ENCODE peak calls at places on chromosomes 7 and 10, in nine cellular contexts. One of them, this sample, is unnamed.

GRCh38 chr10:43131256-43131655 is 7.0 kb upstream of the CSGALNACT2 start:
- DNase-seq in NCI-H187: no peak
- DNase-seq in GDM1: no peak
- DNase-seq in HuH-7.5: no peak
- DNase-seq in left ventricle myocardium superior: no peak
- DNase-seq in stimulated activated CD8-positive, alpha-beta memory T cell treated with anti-CD3 and anti-CD28 coated beads, Interleukin-2, amount 100 ng/mL, for 1 hour: no peak
- DNase-seq in activated CD4-positive, alpha-beta T cell treated with anti-CD3 and anti-CD28 coated beads for 1 hour: no peak
- DNase-seq in T follicular helper cell: no peak
- DNase-seq in Caco-2: no peak
- DNase-seq in this sample: no peak

GRCh38 chr10:5595591-5596590 is 70.5 kb downstream of the ASB13 start:
- DNase-seq in activated CD4-positive, alpha-beta T cell treated with anti-CD3 and anti-CD28 coated beads for 1 hour: no peak
- DNase-seq in stimulated activated CD8-positive, alpha-beta memory T cell treated with anti-CD3 and anti-CD28 coated beads, Interleukin-2, amount 100 ng/mL, for 1 hour: no peak
- DNase-seq in HuH-7.5: no peak
- DNase-seq in T follicular helper cell: no peak
- DNase-seq in left ventricle myocardium superior: no peak
- DNase-seq in Caco-2: no peak
- DNase-seq in NCI-H187: no peak
- DNase-seq in GDM1: peak
- DNase-seq in this sample: no peak

GRCh38 chr7:123725586-123726171 is 23.1 kb downstream of the WASL start:
- DNase-seq in T follicular helper cell: no peak
- DNase-seq in HuH-7.5: no peak
- DNase-seq in activated CD4-positive, alpha-beta T cell treated with anti-CD3 and anti-CD28 coated beads for 1 hour: no peak
- DNase-seq in stimulated activated CD8-positive, alpha-beta memory T cell treated with anti-CD3 and anti-CD28 coated beads, Interleukin-2, amount 100 ng/mL, for 1 hour: no peak
- DNase-seq in NCI-H187: no peak
- DNase-seq in GDM1: no peak
- DNase-seq in Caco-2: no peak
- DNase-seq in left ventricle myocardium superior: no peak
- DNase-seq in this sample: no peak

GRCh38 chr7:519429-519973 is at the start of gene PDGFA:
- DNase-seq in activated CD4-positive, alpha-beta T cell treated with anti-CD3 and anti-CD28 coated beads for 1 hour: no peak
- DNase-seq in stimulated activated CD8-positive, alpha-beta memory T cell treated with anti-CD3 and anti-CD28 coated beads, Interleukin-2, amount 100 ng/mL, for 1 hour: no peak
- DNase-seq in NCI-H187: no peak
- DNase-seq in left ventricle myocardium superior: peak
- DNase-seq in Caco-2: peak
- DNase-seq in HuH-7.5: no peak
- DNase-seq in GDM1: no peak
- DNase-seq in T follicular helper cell: no peak
- DNase-seq in this sample: no peak

GRCh38 chr7:155459133-155459866 is 1.4 kb downstream of the EN2 start:
- DNase-seq in NCI-H187: no peak
- DNase-seq in T follicular helper cell: no peak
- DNase-seq in HuH-7.5: no peak
- DNase-seq in GDM1: no peak
- DNase-seq in left ventricle myocardium superior: no peak
- DNase-seq in stimulated activated CD8-positive, alpha-beta memory T cell treated with anti-CD3 and anti-CD28 coated beads, Interleukin-2, amount 100 ng/mL, for 1 hour: no peak
- DNase-seq in activated CD4-positive, alpha-beta T cell treated with anti-CD3 and anti-CD28 coated beads for 1 hour: no peak
- DNase-seq in Caco-2: no peak
- DNase-seq in this sample: no peak

GRCh38 chr7:81155654-81156373 is 237.0 kb upstream of the SEMA3C start:
- DNase-seq in NCI-H187: no peak
- DNase-seq in GDM1: no peak
- DNase-seq in T follicular helper cell: no peak
- DNase-seq in activated CD4-positive, alpha-beta T cell treated with anti-CD3 and anti-CD28 coated beads for 1 hour: no peak
- DNase-seq in stimulated activated CD8-positive, alpha-beta memory T cell treated with anti-CD3 and anti-CD28 coated beads, Interleukin-2, amount 100 ng/mL, for 1 hour: no peak
- DNase-seq in HuH-7.5: peak
- DNase-seq in Caco-2: peak
- DNase-seq in left ventricle myocardium superior: no peak
- DNase-seq in this sample: no peak

GRCh38 chr10:103727546-103727963 is 127.8 kb downstream of the SH3PXD2A start:
- DNase-seq in HuH-7.5: no peak
- DNase-seq in NCI-H187: no peak
- DNase-seq in left ventricle myocardium superior: peak
- DNase-seq in T follicular helper cell: no peak
- DNase-seq in Caco-2: no peak
- DNase-seq in stimulated activated CD8-positive, alpha-beta memory T cell treated with anti-CD3 and anti-CD28 coated beads, Interleukin-2, amount 100 ng/mL, for 1 hour: no peak
- DNase-seq in activated CD4-positive, alpha-beta T cell treated with anti-CD3 and anti-CD28 coated beads for 1 hour: no peak
- DNase-seq in GDM1: no peak
- DNase-seq in this sample: no peak

GRCh38 chr10:79385392-79385795 is 38.1 kb downstream of the PPIF start:
- DNase-seq in HuH-7.5: no peak
- DNase-seq in left ventricle myocardium superior: no peak
- DNase-seq in activated CD4-positive, alpha-beta T cell treated with anti-CD3 and anti-CD28 coated beads for 1 hour: no peak
- DNase-seq in GDM1: no peak
- DNase-seq in Caco-2: no peak
- DNase-seq in NCI-H187: no peak
- DNase-seq in stimulated activated CD8-positive, alpha-beta memory T cell treated with anti-CD3 and anti-CD28 coated beads, Interleukin-2, amount 100 ng/mL, for 1 hour: no peak
- DNase-seq in T follicular helper cell: no peak
- DNase-seq in this sample: no peak

GRCh38 chr10:127148933-127149220 is 47.5 kb downstream of the INSYN2A start:
- DNase-seq in GDM1: no peak
- DNase-seq in Caco-2: no peak
- DNase-seq in activated CD4-positive, alpha-beta T cell treated with anti-CD3 and anti-CD28 coated beads for 1 hour: no peak
- DNase-seq in left ventricle myocardium superior: no peak
- DNase-seq in NCI-H187: no peak
- DNase-seq in T follicular helper cell: no peak
- DNase-seq in stimulated activated CD8-positive, alpha-beta memory T cell treated with anti-CD3 and anti-CD28 coated beads, Interleukin-2, amount 100 ng/mL, for 1 hour: no peak
- DNase-seq in HuH-7.5: no peak
- DNase-seq in this sample: no peak

GRCh38 chr7:155621418-155621980 is 23.0 kb upstream of the RBM33 start:
- DNase-seq in stimulated activated CD8-positive, alpha-beta memory T cell treated with anti-CD3 and anti-CD28 coated beads, Interleukin-2, amount 100 ng/mL, for 1 hour: no peak
- DNase-seq in activated CD4-positive, alpha-beta T cell treated with anti-CD3 and anti-CD28 coated beads for 1 hour: no peak
- DNase-seq in NCI-H187: no peak
- DNase-seq in left ventricle myocardium superior: no peak
- DNase-seq in T follicular helper cell: no peak
- DNase-seq in Caco-2: no peak
- DNase-seq in HuH-7.5: no peak
- DNase-seq in GDM1: no peak
- DNase-seq in this sample: no peak

GRCh38 chr7:99860281-99861127 is 16.3 kb downstream of the OR2AE1 start:
- DNase-seq in NCI-H187: no peak
- DNase-seq in GDM1: no peak
- DNase-seq in T follicular helper cell: no peak
- DNase-seq in Caco-2: peak
- DNase-seq in stimulated activated CD8-positive, alpha-beta memory T cell treated with anti-CD3 and anti-CD28 coated beads, Interleukin-2, amount 100 ng/mL, for 1 hour: no peak
- DNase-seq in left ventricle myocardium superior: no peak
- DNase-seq in HuH-7.5: peak
- DNase-seq in activated CD4-positive, alpha-beta T cell treated with anti-CD3 and anti-CD28 coated beads for 1 hour: no peak
- DNase-seq in this sample: no peak

GRCh38 chr7:41576176-41576575 is 126.7 kb downstream of the INHBA start:
- DNase-seq in GDM1: no peak
- DNase-seq in NCI-H187: no peak
- DNase-seq in Caco-2: no peak
- DNase-seq in left ventricle myocardium superior: no peak
- DNase-seq in activated CD4-positive, alpha-beta T cell treated with anti-CD3 and anti-CD28 coated beads for 1 hour: no peak
- DNase-seq in T follicular helper cell: no peak
- DNase-seq in HuH-7.5: no peak
- DNase-seq in stimulated activated CD8-positive, alpha-beta memory T cell treated with anti-CD3 and anti-CD28 coated beads, Interleukin-2, amount 100 ng/mL, for 1 hour: no peak
- DNase-seq in this sample: no peak

GRCh38 chr10:82318533-82318932 is 443.5 kb downstream of the NRG3 start:
- DNase-seq in HuH-7.5: no peak
- DNase-seq in Caco-2: no peak
- DNase-seq in stimulated activated CD8-positive, alpha-beta memory T cell treated with anti-CD3 and anti-CD28 coated beads, Interleukin-2, amount 100 ng/mL, for 1 hour: no peak
- DNase-seq in left ventricle myocardium superior: no peak
- DNase-seq in activated CD4-positive, alpha-beta T cell treated with anti-CD3 and anti-CD28 coated beads for 1 hour: no peak
- DNase-seq in GDM1: no peak
- DNase-seq in NCI-H187: no peak
- DNase-seq in T follicular helper cell: no peak
- DNase-seq in this sample: no peak

GRCh38 chr7:127666602-127667001 is 14.6 kb downstream of the SND1 start:
- DNase-seq in GDM1: no peak
- DNase-seq in Caco-2: no peak
- DNase-seq in stimulated activated CD8-positive, alpha-beta memory T cell treated with anti-CD3 and anti-CD28 coated beads, Interleukin-2, amount 100 ng/mL, for 1 hour: no peak
- DNase-seq in left ventricle myocardium superior: no peak
- DNase-seq in NCI-H187: no peak
- DNase-seq in activated CD4-positive, alpha-beta T cell treated with anti-CD3 and anti-CD28 coated beads for 1 hour: no peak
- DNase-seq in HuH-7.5: no peak
- DNase-seq in T follicular helper cell: no peak
- DNase-seq in this sample: no peak

GRCh38 chr7:28954936-28955335 is 3.2 kb downstream of the TRIL start:
- DNase-seq in NCI-H187: no peak
- DNase-seq in stimulated activated CD8-positive, alpha-beta memory T cell treated with anti-CD3 and anti-CD28 coated beads, Interleukin-2, amount 100 ng/mL, for 1 hour: no peak
- DNase-seq in Caco-2: no peak
- DNase-seq in HuH-7.5: no peak
- DNase-seq in left ventricle myocardium superior: no peak
- DNase-seq in GDM1: no peak
- DNase-seq in T follicular helper cell: no peak
- DNase-seq in activated CD4-positive, alpha-beta T cell treated with anti-CD3 and anti-CD28 coated beads for 1 hour: no peak
- DNase-seq in this sample: no peak

GRCh38 chr7:44769381-44770209 is 20.9 kb downstream of the ZMIZ2 start:
- DNase-seq in HuH-7.5: no peak
- DNase-seq in activated CD4-positive, alpha-beta T cell treated with anti-CD3 and anti-CD28 coated beads for 1 hour: no peak
- DNase-seq in NCI-H187: no peak
- DNase-seq in T follicular helper cell: no peak
- DNase-seq in Caco-2: no peak
- DNase-seq in stimulated activated CD8-positive, alpha-beta memory T cell treated with anti-CD3 and anti-CD28 coated beads, Interleukin-2, amount 100 ng/mL, for 1 hour: no peak
- DNase-seq in GDM1: no peak
- DNase-seq in left ventricle myocardium superior: no peak
- DNase-seq in this sample: no peak

GRCh38 chr7:71942115-71942514 is 470.0 kb downstream of the CALN1 start:
- DNase-seq in GDM1: no peak
- DNase-seq in Caco-2: no peak
- DNase-seq in left ventricle myocardium superior: no peak
- DNase-seq in HuH-7.5: no peak
- DNase-seq in NCI-H187: no peak
- DNase-seq in activated CD4-positive, alpha-beta T cell treated with anti-CD3 and anti-CD28 coated beads for 1 hour: no peak
- DNase-seq in T follicular helper cell: no peak
- DNase-seq in stimulated activated CD8-positive, alpha-beta memory T cell treated with anti-CD3 and anti-CD28 coated beads, Interleukin-2, amount 100 ng/mL, for 1 hour: no peak
- DNase-seq in this sample: no peak

GRCh38 chr7:876972-877311 is 588 bp downstream of the GET4 start:
- DNase-seq in NCI-H187: no peak
- DNase-seq in HuH-7.5: no peak
- DNase-seq in T follicular helper cell: no peak
- DNase-seq in left ventricle myocardium superior: no peak
- DNase-seq in stimulated activated CD8-positive, alpha-beta memory T cell treated with anti-CD3 and anti-CD28 coated beads, Interleukin-2, amount 100 ng/mL, for 1 hour: no peak
- DNase-seq in activated CD4-positive, alpha-beta T cell treated with anti-CD3 and anti-CD28 coated beads for 1 hour: no peak
- DNase-seq in GDM1: no peak
- DNase-seq in Caco-2: no peak
- DNase-seq in this sample: no peak

This sample was measured in NCI-H1930.